ENCODE peak calls at places on chromosomes 4 and X, in nine cellular contexts. V is GM23248, L is A549, A is mesenchymal stem cell, B is OCI-LY7, X is pancreas, U is aorta, H is foreskin keratinocyte, C is kidney. K is an unnamed sample.

GRCh38 chrX:48904180-48904579 is 6.5 kb downstream of the PQBP1 start:
- DNase-seq in V (no peak), L (no peak), A (no peak), B (no peak), X (no peak), U (no peak), H (no peak), C (peak), K (no peak)

GRCh38 chr4:80732010-80732409 is 298.5 kb upstream of the BMP3 start:
- DNase-seq in V (peak), L (no peak), A (no peak), B (no peak), X (no peak), U (no peak), H (peak), C (no peak), K (peak)

GRCh38 chrX:148871422-148872152 is 371.2 kb downstream of the AFF2 start:
- DNase-seq in V (peak), L (no peak), A (no peak), B (no peak), X (no peak), U (no peak), H (peak), C (no peak), K (peak)

GRCh38 chrX:132956421-132957210 is 1.8 kb downstream of the HS6ST2 start:
- DNase-seq in V (peak), L (peak), A (peak), B (no peak), X (peak), U (no peak), H (no peak), C (peak), K (no peak)

GRCh38 chr4:86788826-86789225 is 60.4 kb downstream of the SLC10A6 start:
- DNase-seq in V (no peak), L (no peak), A (no peak), B (no peak), X (no peak), U (no peak), H (no peak), C (no peak), K (no peak)

GRCh38 chrX:38727668-38728067 is 73.6 kb upstream of the MID1IP1 start:
- DNase-seq in V (no peak), L (no peak), A (no peak), B (no peak), X (no peak), U (no peak), H (no peak), C (no peak), K (no peak)

GRCh38 chrX:115344885-115345653 is 55.6 kb downstream of the LUZP4 start:
- DNase-seq in V (peak), L (peak), A (peak), B (no peak), X (peak), U (peak), H (peak), C (peak), K (peak)

GRCh38 chr4:142365386-142365785 is 480.7 kb downstream of the INPP4B start:
- DNase-seq in V (peak), L (no peak), A (no peak), B (no peak), X (no peak), U (no peak), H (no peak), C (no peak), K (peak)

GRCh38 chrX:54994668-54995452 is 872 bp upstream of the PFKFB1 start:
- DNase-seq in V (no peak), L (no peak), A (no peak), B (no peak), X (no peak), U (no peak), H (no peak), C (no peak), K (no peak)

GRCh38 chr4:101337688-101338087 is 9.6 kb downstream of the PPP3CA start:
- DNase-seq in V (peak), L (no peak), A (peak), B (no peak), X (no peak), U (no peak), H (peak), C (no peak), K (no peak)

GRCh38 chr4:75141162-75141561 is 208.2 kb downstream of the PARM1 start:
- DNase-seq in V (no peak), L (no peak), A (no peak), B (no peak), X (no peak), U (no peak), H (no peak), C (no peak), K (no peak)

GRCh38 chr4:11904117-11904535 is 475.4 kb upstream of the HS3ST1 start:
- DNase-seq in V (no peak), L (peak), A (no peak), B (no peak), X (no peak), U (peak), H (no peak), C (peak), K (peak)

GRCh38 chr4:16827762-16828724 is 70.4 kb downstream of the LDB2 start:
- DNase-seq in V (no peak), L (no peak), A (no peak), B (no peak), X (no peak), U (no peak), H (no peak), C (no peak), K (peak)

GRCh38 chrX:17409566-17410290 is 34.7 kb downstream of the NHS start:
- DNase-seq in V (no peak), L (no peak), A (no peak), B (no peak), X (no peak), U (no peak), H (no peak), C (no peak), K (no peak)

GRCh38 chr4:84235545-84235944 is 263.5 kb downstream of the NKX6-1 start:
- DNase-seq in V (no peak), L (no peak), A (no peak), B (no peak), X (no peak), U (no peak), H (no peak), C (no peak), K (no peak)

GRCh38 chr4:127616898-127617297 is 15.9 kb upstream of the INTU start:
- DNase-seq in V (peak), L (no peak), A (no peak), B (no peak), X (no peak), U (no peak), H (no peak), C (no peak), K (no peak)

GRCh38 chrX:41922694-41923171 is 621 bp downstream of the CASK start:
- DNase-seq in V (peak), L (peak), A (peak), B (peak), X (peak), U (peak), H (peak), C (peak), K (peak)

GRCh38 chr4:115923152-115923551 is 809.7 kb upstream of the NDST4 start:
- DNase-seq in V (no peak), L (no peak), A (no peak), B (no peak), X (no peak), U (no peak), H (no peak), C (no peak), K (no peak)

DNA sequence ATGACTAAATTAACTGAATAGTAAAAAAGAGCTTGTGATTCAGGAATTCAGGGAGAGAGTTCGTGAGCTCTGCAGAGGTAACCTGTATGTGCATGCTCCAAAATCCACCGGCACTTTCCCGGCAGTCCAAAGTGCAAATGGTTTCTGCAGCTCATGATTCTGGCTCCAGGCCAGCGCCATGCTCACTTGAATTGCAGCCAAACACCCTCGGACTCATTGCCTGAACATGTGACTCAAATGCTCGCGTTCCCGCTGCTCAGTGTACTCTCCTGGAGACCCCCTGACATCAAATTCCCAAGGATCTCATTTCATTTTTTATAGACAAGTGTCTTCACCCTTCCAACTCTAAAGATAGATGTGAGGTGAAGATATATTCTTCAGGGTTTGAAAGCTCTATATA is 44.1 kb upstream of the SH3RF1 start:
- DNase-seq in V (peak), L (peak), A (peak), B (no peak), X (peak), U (peak), H (peak), C (peak), K (peak)
- H3K27ac ChIP-seq in V (no peak), L (peak), A (peak), B (no peak), X (peak), U (no peak), H (peak), C (peak), K (peak)

GRCh38 chrX:7086384-7086783 is 61.1 kb upstream of the STS start:
- DNase-seq in V (peak), L (no peak), A (peak), B (no peak), X (no peak), U (no peak), H (no peak), C (no peak), K (peak)

GRCh38 chrX:7085879-7086278 is 61.6 kb upstream of the STS start:
- DNase-seq in V (no peak), L (no peak), A (no peak), B (no peak), X (no peak), U (no peak), H (no peak), C (no peak), K (no peak)

GRCh38 chrX:7083468-7084396 is 63.8 kb upstream of the STS start:
- DNase-seq in V (peak), L (peak), A (peak), B (peak), X (no peak), U (no peak), H (peak), C (no peak), K (peak)

GRCh38 chrX:7083021-7083420 is 64.5 kb upstream of the STS start:
- DNase-seq in V (no peak), L (no peak), A (no peak), B (peak), X (no peak), U (no peak), H (no peak), C (no peak), K (no peak)

GRCh38 chrX:7084841-7085240 is 62.7 kb upstream of the STS start:
- DNase-seq in V (no peak), L (no peak), A (no peak), B (peak), X (no peak), U (no peak), H (no peak), C (no peak), K (no peak)
- H3K27ac ChIP-seq in V (no peak), L (no peak), A (no peak), B (peak), X (no peak), U (no peak), H (no peak), C (no peak), K (no peak)

DNA sequence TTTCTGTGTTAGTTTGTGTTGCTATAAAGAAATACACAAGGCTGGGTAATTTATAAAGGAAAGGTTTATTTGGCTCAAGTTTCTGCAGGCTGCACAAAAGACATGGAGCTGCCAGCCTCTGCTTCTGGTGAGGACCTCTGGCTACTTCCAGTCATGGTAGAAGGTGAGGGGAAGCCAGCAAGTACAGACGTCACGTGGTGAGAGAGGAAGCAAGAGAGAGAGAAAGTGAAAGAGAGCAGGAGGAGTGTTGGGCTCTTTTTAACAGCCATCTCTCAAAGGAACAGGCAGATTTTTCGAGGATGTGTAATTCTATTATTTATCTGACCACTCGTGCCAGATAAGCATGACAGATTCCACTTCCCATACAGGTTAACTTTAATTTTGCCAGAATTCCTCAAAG is 1199.1 kb downstream of the ADGRL3 start:
- DNase-seq in V (no peak), L (no peak), A (peak), B (no peak), X (no peak), U (peak), H (no peak), C (no peak), K (no peak)
- H3K27ac ChIP-seq in V (no peak), L (no peak), A (no peak), B (no peak), X (no peak), U (no peak), H (no peak), C (no peak), K (no peak)

GRCh38 chr4:3862640-3863420 is 96.6 kb downstream of the ADRA2C start:
- DNase-seq in V (no peak), L (no peak), A (no peak), B (no peak), X (no peak), U (peak), H (no peak), C (peak), K (no peak)
- H3K27ac ChIP-seq in V (no peak), L (no peak), A (no peak), B (no peak), X (no peak), U (no peak), H (no peak), C (no peak), K (no peak)

DNA sequence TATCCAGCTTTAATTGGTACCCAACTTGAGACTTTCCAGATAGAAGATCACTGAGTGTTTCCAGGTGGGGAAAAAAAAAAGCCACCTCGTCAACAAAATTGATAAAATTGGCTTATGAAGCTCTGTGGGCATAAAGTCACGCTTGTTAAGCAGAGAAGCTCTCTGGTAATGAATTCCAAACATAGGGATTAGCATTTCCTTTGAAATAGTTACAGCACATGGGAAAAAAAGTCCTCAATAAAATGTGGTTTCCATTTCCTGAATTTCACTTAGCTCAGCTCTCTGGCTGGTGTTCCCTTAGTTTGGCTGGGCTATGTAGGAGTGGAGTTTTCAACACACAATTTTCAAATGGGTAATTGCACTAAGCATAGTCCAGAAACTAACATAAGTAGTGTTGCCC is 445.9 kb downstream of the SMARCA1 start:
- DNase-seq in V (no peak), L (no peak), A (no peak), B (no peak), X (no peak), U (no peak), H (no peak), C (no peak), K (no peak)
- H3K27ac ChIP-seq in V (no peak), L (no peak), A (no peak), B (no peak), X (no peak), U (no peak), H (no peak), C (no peak), K (no peak)

GRCh38 chr4:169658196-169658595 is 37.8 kb downstream of the CLCN3 start:
- DNase-seq in V (no peak), L (no peak), A (no peak), B (no peak), X (no peak), U (no peak), H (peak), C (no peak), K (no peak)

GRCh38 chr4:169657470-169658107 is 37.2 kb downstream of the CLCN3 start:
- DNase-seq in V (no peak), L (no peak), A (no peak), B (no peak), X (no peak), U (no peak), H (no peak), C (no peak), K (no peak)

GRCh38 chr4:169659736-169660670 is 39.6 kb downstream of the CLCN3 start:
- DNase-seq in V (peak), L (peak), A (peak), B (peak), X (peak), U (peak), H (peak), C (peak), K (peak)

GRCh38 chr4:169660929-169661328 is 40.6 kb downstream of the CLCN3 start:
- DNase-seq in V (no peak), L (no peak), A (no peak), B (no peak), X (no peak), U (no peak), H (no peak), C (no peak), K (no peak)

DNA sequence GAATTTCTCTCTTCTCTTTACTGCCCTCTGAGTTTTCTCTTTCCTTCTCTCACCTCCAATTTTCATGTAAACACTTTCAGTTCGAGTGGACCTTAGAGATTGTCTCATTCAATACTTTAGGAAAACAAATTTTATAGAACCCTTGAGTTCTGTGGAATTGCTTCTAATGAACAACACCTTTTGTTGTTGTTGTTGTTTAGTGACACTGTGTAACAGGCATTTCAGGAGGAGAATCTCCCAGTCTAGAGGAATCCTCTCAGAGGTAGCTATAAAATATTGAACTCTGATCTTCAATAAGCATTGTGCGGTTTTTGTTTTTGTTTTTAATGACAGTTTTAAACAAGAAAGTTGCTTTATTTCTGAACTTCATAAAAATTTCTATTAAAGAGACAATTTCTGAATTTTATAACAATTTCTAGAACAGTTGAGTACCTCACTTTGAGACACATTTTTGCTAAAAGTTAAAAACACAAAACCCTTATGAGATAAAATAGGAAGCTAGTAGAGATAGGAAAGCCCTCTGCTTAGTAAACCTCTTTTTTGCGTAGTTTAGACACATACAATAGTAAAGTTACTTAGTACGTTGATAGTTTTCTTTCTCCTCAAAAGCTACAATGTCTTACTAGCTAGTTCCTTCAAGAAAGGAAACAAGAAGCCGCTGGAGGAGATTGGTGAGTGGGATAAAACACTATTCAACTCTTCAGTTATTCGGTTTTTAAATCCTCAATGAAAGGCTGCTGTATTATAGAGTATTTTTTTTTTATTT is 38.8 kb downstream of the CLCN3 start:
- DNase-seq in V (peak), L (no peak), A (peak), B (no peak), X (no peak), U (no peak), H (no peak), C (no peak), K (no peak)
- H3K27ac ChIP-seq in V (peak), L (peak), A (peak), B (peak), X (peak), U (no peak), H (peak), C (no peak), K (peak)